ENCODE peak calls at places on chromosomes 11 and 22, in four cellular contexts. X is stimulated activated CD4-positive, alpha-beta T cell treated with anti-CD3 and anti-CD28 coated beads, Interleukin-2, amount 100 ng/mL, for 48 hours; P is activated T-helper 9 cell treated with anti-CD3 and anti-CD28 coated beads, Interleukin-2, amount 50 U/mL, for 16 hours; Z is progenitor cell of endocrine pancreas. W is an unnamed sample.

GRCh38 chr11:21897203-21897602 is 295.7 kb upstream of the ANO5 start:
- DNase-seq in X (no peak), P (no peak), Z (no peak), W (peak)

GRCh38 chr11:71063129-71063528 is 189.2 kb downstream of the SHANK2 start:
- DNase-seq in X (no peak), P (no peak), Z (no peak), W (no peak)

GRCh38 chr22:43879901-43880742 is 11.7 kb downstream of the PNPLA5 start:
- DNase-seq in X (no peak), P (no peak), Z (no peak), W (no peak)

GRCh38 chr11:86151188-86152005 is 82.5 kb upstream of the PICALM start:
- DNase-seq in X (no peak), P (no peak), Z (no peak), W (peak)

GRCh38 chr11:68212421-68213134 is 518 bp downstream of the KMT5B start:
- DNase-seq in X (peak), P (peak), Z (peak), W (peak)

GRCh38 chr11:100010393-100010792 is 676.7 kb upstream of the ARHGAP42 start:
- DNase-seq in X (no peak), P (no peak), Z (no peak), W (no peak)

GRCh38 chr11:34632105-34632780 is 11.3 kb downstream of the EHF start:
- DNase-seq in X (no peak), P (no peak), Z (no peak), W (no peak)

GRCh38 chr11:110433393-110434333 is 3.9 kb downstream of the FDX1 start:
- DNase-seq in X (no peak), P (no peak), Z (no peak), W (peak)

GRCh38 chr11:79244175-79244804 is 196.5 kb downstream of the TENM4 start:
- DNase-seq in X (no peak), P (no peak), Z (no peak), W (peak)

GRCh38 chr22:33529424-33530113 is 390.7 kb downstream of the LARGE1 start:
- DNase-seq in X (no peak), P (no peak), Z (no peak), W (peak)

GRCh38 chr11:99671808-99672409 is 651.2 kb downstream of the CNTN5 start:
- DNase-seq in X (no peak), P (no peak), Z (no peak), W (no peak)

GRCh38 chr11:79413258-79413657 is 27.6 kb downstream of the TENM4 start:
- DNase-seq in X (no peak), P (no peak), Z (no peak), W (peak)

GRCh38 chr22:39148727-39149535 is 3.5 kb downstream of the CBX7 start:
- DNase-seq in X (peak), P (peak), Z (no peak), W (no peak)

GRCh38 chr11:11571893-11572292 is 49.9 kb downstream of the GALNT18 start:
- DNase-seq in X (no peak), P (no peak), Z (no peak), W (no peak)

GRCh38 chr22:22744412-22745224 is 100.2 kb downstream of the GGTLC2 start:
- DNase-seq in X (no peak), P (no peak), Z (no peak), W (no peak)

GRCh38 chr11:110161061-110161460 is 67.9 kb downstream of the ZC3H12C start:
- DNase-seq in X (no peak), P (no peak), Z (no peak), W (no peak)

GRCh38 chr11:119782021-119782420 is 53.0 kb upstream of the NECTIN1 start:
- DNase-seq in X (no peak), P (no peak), Z (no peak), W (no peak)

GRCh38 chr11:91104237-91104636 is 881.4 kb upstream of the CHORDC1 start:
- DNase-seq in X (no peak), P (no peak), Z (no peak), W (peak)

GRCh38 chr11:4454031-4454430 is 4.9 kb downstream of the OR52K2 start:
- DNase-seq in X (no peak), P (no peak), Z (no peak), W (no peak)

GRCh38 chr11:118930152-118930712 is 4.5 kb upstream of the BCL9L start:
- DNase-seq in X (peak), P (peak), Z (peak), W (peak)

GRCh38 chr22:28440517-28441366 is 238.9 kb downstream of the TTC28 start:
- DNase-seq in X (no peak), P (no peak), Z (no peak), W (no peak)

W was measured in HT1080.